ENCODE peak calls at places on chromosomes 1 and 21, in eight cellular contexts. Z, D, E, K, F, N, W and G are unnamed samples.

GRCh38 chr1:77025599-77025998 is 158.3 kb downstream of the ST6GALNAC5 start:
- DNase-seq in Z (no peak), D (no peak), E (no peak), K (no peak), F (no peak), N (no peak), W (no peak), G (no peak)

GRCh38 chr21:25501996-25502665 is 105.2 kb downstream of the MRPL39 start:
- DNase-seq in Z (no peak), D (no peak), E (no peak), K (peak; percentile 62), F (no peak), N (no peak), W (no peak), G (no peak)

GRCh38 chr21:28207776-28208175 is 784.9 kb downstream of the LTN1 start:
- DNase-seq in Z (no peak), D (no peak), E (no peak), K (no peak), F (peak; percentile 12), N (no peak), W (no peak), G (no peak)

GRCh38 chr21:44636209-44637017 is 743 bp upstream of the KRTAP10-10 start:
- DNase-seq in Z (no peak), D (no peak), E (no peak), K (no peak), F (no peak), N (no peak), W (no peak), G (no peak)

GRCh38 chr21:37757631-37758376 is 158.5 kb downstream of the KCNJ6 start:
- DNase-seq in Z (no peak), D (no peak), E (no peak), K (no peak), F (no peak), N (no peak), W (no peak), G (no peak)

GRCh38 chr1:18883636-18884418 is 18.5 kb downstream of the ALDH4A1 start:
- DNase-seq in Z (peak; percentile 79), D (peak; percentile 93), E (peak; percentile 50), K (no peak), F (peak; percentile 86), N (peak; percentile 62), W (peak; percentile 51), G (peak; percentile 38)

GRCh38 chr1:59549903-59550302 is 253.0 kb downstream of the FGGY start:
- DNase-seq in Z (no peak), D (no peak), E (no peak), K (peak; percentile 80), F (no peak), N (no peak), W (peak; percentile 50), G (no peak)

GRCh38 chr1:34763142-34763781 is 3.7 kb downstream of the GJB4 start:
- DNase-seq in Z (no peak), D (peak; percentile 64), E (peak; percentile 71), K (no peak), F (no peak), N (peak; percentile 82), W (peak; percentile 13), G (peak; percentile 94)

GRCh38 chr1:24186711-24186992 is 437 bp downstream of the IFNLR1 start:
- DNase-seq in Z (no peak), D (no peak), E (no peak), K (no peak), F (no peak), N (no peak), W (no peak), G (no peak)

GRCh38 chr1:153572569-153573015 is 6.9 kb upstream of the S100A2 start:
- DNase-seq in Z (no peak), D (peak; percentile 76), E (peak; percentile 78), K (no peak), F (peak; percentile 78), N (peak; percentile 83), W (peak; percentile 72), G (peak; percentile 84)

GRCh38 chr1:45123358-45123757 is 83.0 kb downstream of the ZSWIM5 start:
- DNase-seq in Z (no peak), D (no peak), E (no peak), K (no peak), F (no peak), N (no peak), W (no peak), G (no peak)

GRCh38 chr1:116255486-116255885 is 117.6 kb upstream of the ATP1A1 start:
- DNase-seq in Z (no peak), D (no peak), E (no peak), K (no peak), F (no peak), N (no peak), W (no peak), G (no peak)

GRCh38 chr1:109969430-109969829 is 15.1 kb upstream of the AHCYL1 start:
- DNase-seq in Z (no peak), D (no peak), E (no peak), K (no peak), F (no peak), N (no peak), W (no peak), G (no peak)

GRCh38 chr1:234368320-234369032 is 4.8 kb upstream of the COA6 start:
- DNase-seq in Z (peak; percentile 32), D (no peak), E (no peak), K (no peak), F (no peak), N (no peak), W (no peak), G (no peak)

GRCh38 chr1:83670891-83671565 is 327.9 kb downstream of the TTLL7 start:
- DNase-seq in Z (no peak), D (no peak), E (no peak), K (no peak), F (no peak), N (no peak), W (no peak), G (no peak)

GRCh38 chr1:85554630-85555327 is 25.8 kb upstream of the CCN1 start:
- DNase-seq in Z (no peak), D (no peak), E (no peak), K (no peak), F (no peak), N (no peak), W (no peak), G (no peak)

GRCh38 chr1:220879090-220879508 is at the start of gene HLX:
- DNase-seq in Z (peak; percentile 96), D (peak; percentile 80), E (peak; percentile 98), K (peak; percentile 94), F (peak; percentile 97), N (peak; percentile 30), W (no peak), G (peak; percentile 56)

GRCh38 chr21:44817506-44817880 is 369 bp downstream of the SUMO3 start:
- DNase-seq in Z (peak; percentile 99), D (peak; percentile 91), E (peak; percentile 49), K (peak; percentile 88), F (peak; percentile 99), N (no peak), W (peak; percentile 27), G (peak; percentile 69)

GRCh38 chr1:161131721-161132409 is 602 bp downstream of the DEDD start:
- DNase-seq in Z (no peak), D (peak; percentile 22), E (no peak), K (no peak), F (peak; percentile 31), N (no peak), W (no peak), G (no peak)

DNA sequence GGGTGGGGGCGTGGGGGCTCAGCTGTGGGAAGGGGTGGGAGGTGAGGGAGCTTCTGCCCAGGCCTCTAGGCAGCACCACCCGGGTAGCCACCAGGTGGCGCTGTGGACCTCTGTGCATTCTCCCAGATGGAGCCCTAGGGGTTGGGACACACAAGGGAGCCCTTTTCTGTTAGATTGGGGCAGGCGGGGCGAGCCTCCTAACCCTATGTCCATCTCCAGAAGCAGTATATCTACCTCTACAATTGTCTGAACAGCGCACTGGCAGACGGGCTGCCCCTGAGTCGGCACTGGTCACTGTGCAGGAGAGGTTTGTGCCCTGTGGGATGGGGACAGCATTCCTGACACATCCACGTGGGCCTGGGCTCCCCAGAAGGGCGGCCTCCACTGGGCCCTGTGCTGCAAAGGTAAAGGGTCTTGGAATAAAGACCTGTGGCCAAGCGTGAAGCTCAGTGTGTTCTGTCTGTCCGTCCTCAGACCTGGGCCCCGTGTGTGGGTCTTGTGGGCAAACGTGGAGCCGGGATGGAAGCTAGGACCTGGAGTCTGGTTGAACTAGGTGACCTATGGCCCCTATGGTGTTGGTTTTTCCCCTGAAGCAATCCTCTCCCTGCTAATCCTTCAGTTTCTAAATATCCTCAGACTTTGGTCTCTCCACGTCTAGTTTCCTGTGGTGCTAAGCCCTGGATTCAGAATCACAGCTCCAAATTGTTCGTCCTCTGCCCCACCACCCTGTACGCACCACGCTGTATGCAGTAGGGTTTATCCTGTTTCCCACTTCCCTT is 4.4 kb upstream of the LGR6 start:
- DNase-seq in Z (peak; percentile 78), D (peak; percentile 91), E (peak; percentile 63), K (peak; percentile 39), F (peak; percentile 84), N (peak; percentile 39), W (peak; percentile 83), G (no peak)
- TF ChIP-seq REST in Z (no peak), D (no peak), E (no peak), K (no peak), F (no peak), N (no peak), W (no peak), G (no peak)

DNA sequence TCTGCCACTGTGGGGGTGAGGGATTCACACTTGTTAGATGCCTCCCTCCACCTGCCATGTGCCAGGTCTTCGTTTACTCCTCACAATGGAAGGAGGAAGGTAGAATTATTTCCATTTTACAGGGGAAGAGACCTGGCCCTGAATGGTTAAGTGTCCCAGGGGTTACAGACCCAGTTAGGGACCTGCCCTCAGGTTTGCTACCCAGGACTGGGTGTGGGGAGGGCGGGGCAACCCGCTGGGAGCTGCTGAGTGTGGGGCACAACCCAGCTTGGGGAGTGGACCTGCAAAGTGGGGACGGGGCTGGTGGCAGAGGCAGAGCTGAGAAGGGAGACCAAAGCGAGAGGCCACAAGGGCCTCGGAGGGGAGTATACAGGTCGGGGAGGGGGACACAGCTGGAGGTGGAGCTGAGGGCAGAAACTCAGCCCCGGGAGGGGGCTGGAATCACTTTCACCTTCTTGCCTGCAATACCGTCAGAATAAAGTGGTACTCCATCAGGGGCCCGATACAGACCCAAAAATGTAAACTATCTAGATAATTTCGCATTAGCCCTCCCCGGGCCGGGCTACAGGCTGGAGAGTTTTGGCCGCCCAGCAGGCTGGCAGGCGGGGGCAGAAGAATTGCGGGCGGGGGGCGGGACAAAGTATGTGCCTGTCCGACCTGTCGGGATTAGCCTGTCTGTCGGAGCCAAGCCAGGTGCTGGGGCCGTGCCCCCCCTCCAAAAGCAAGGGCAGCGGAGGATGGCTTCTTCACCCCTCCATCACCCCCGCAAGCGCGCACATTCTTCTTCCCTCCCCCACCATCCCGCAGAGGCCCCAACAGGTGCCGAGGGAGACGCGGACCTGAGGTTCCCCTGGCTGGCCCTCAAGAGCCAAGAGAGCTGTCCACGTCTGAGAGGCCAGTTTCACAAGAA is 1.4 kb downstream of the RSPO1 start:
- DNase-seq in Z (no peak), D (peak; percentile 37), E (no peak), K (no peak), F (no peak), N (no peak), W (no peak), G (no peak)
- H3K4me3 ChIP-seq in Z (no peak overlapping the region), D (peak overlapping the region; percentile 57), E (no peak overlapping the region), K (no peak overlapping the region), F (no peak overlapping the region), N (no peak overlapping the region), W (no peak overlapping the region), G (no peak overlapping the region)

GRCh38 chr21:46295177-46295711 is 9.1 kb downstream of the YBEY start:
- DNase-seq in Z (no peak), D (peak; percentile 22), E (no peak), K (no peak), F (peak; percentile 37), N (no peak), W (peak; percentile 39), G (no peak)
- TF ChIP-seq REST in Z (no peak), D (no peak), E (no peak), K (no peak), F (no peak), N (no peak), W (no peak), G (no peak)

GRCh38 chr1:213989071-213989739 is 1.4 kb downstream of the PROX1 start:
- DNase-seq in Z (no peak), D (peak; percentile 81), E (no peak), K (no peak), F (peak; percentile 53), N (no peak), W (peak; percentile 70), G (no peak)
- H3K4me3 ChIP-seq in Z (no peak overlapping the region), D (peak overlapping the region; percentile 80), E (peak overlapping the region; percentile 77), K (no peak overlapping the region), F (peak overlapping the region; percentile 67), N (peak overlapping the region; percentile 42), W (peak overlapping the region; percentile 94), G (no peak overlapping the region)